ENCODE peak calls at places on chromosome 12, in nine cellular contexts. R is naive thymus-derived CD4-positive, alpha-beta T cell; G is adipocyte; M is esophagus squamous epithelium; Y is adrenal gland; U is left lung; T is IMR-90; K is left ventricle myocardium inferior; N is ovary. D is an unnamed sample. For H3K4me1 and H3K27me3, the result is how much of the 10 kb centered on the place peaks cover.

GRCh38 chr12:109932878-109933503 is 32.9 kb downstream of the TCHP start:
- DNase-seq in R (no peak), G (no peak), M (no peak), Y (peak), U (no peak), T (no peak), K (peak), N (peak), D (no peak)

GRCh38 chr12:124680863-124681778 is 113.7 kb upstream of the NCOR2 start:
- DNase-seq in R (peak), G (peak), M (no peak), Y (peak), U (no peak), T (peak), K (peak), N (no peak), D (no peak)

GRCh38 chr12:52487211-52487610 is 5.8 kb downstream of the KRT6A start:
- DNase-seq in R (no peak), G (no peak), M (no peak), Y (no peak), U (no peak), T (no peak), K (no peak), N (no peak), D (no peak)

GRCh38 chr12:57894577-57895292 is 46.6 kb upstream of the ATP23 start:
- DNase-seq in R (no peak), G (peak), M (no peak), Y (no peak), U (no peak), T (no peak), K (no peak), N (no peak), D (no peak)

GRCh38 chr12:117818400-117818799 is 150.4 kb downstream of the KSR2 start:
- DNase-seq in R (no peak), G (no peak), M (no peak), Y (no peak), U (no peak), T (no peak), K (no peak), N (no peak), D (no peak)

GRCh38 chr12:16553457-16553856 is 52.5 kb downstream of the LMO3 start:
- DNase-seq in R (no peak), G (no peak), M (no peak), Y (no peak), U (no peak), T (peak), K (no peak), N (no peak), D (no peak)

GRCh38 chr12:20368653-20369163 is 371 bp downstream of the PDE3A start:
- DNase-seq in R (no peak), G (peak), M (no peak), Y (no peak), U (peak), T (peak), K (peak), N (peak), D (no peak)

GRCh38 chr12:67068204-67068731 is 200.9 kb upstream of the CAND1 start:
- DNase-seq in R (peak), G (peak), M (no peak), Y (no peak), U (peak), T (no peak), K (no peak), N (no peak), D (no peak)

GRCh38 chr12:49487605-49488004 is 51.2 kb upstream of the KCNH3 start:
- DNase-seq in R (no peak), G (no peak), M (no peak), Y (no peak), U (no peak), T (no peak), K (no peak), N (no peak), D (no peak)

GRCh38 chr12:40794087-40794486 is 101.8 kb downstream of the CNTN1 start:
- DNase-seq in R (no peak), G (no peak), M (no peak), Y (no peak), U (no peak), T (no peak), K (no peak), N (no peak), D (no peak)

GRCh38 chr12:108129017-108129812 is at the start of gene WSCD2:
- DNase-seq in R (no peak), G (peak), M (no peak), Y (peak), U (peak), T (no peak), K (peak), N (no peak), D (no peak)

GRCh38 chr12:130661501-130662255 is 54.4 kb downstream of the RIMBP2 start:
- DNase-seq in R (no peak), G (no peak), M (no peak), Y (no peak), U (no peak), T (no peak), K (no peak), N (no peak), D (no peak)

GRCh38 chr12:31317471-31318397 is 8.2 kb downstream of the SINHCAF start:
- DNase-seq in R (peak), G (peak), M (no peak), Y (no peak), U (no peak), T (no peak), K (no peak), N (no peak), D (no peak)

GRCh38 chr12:2154050-2154449 is 101.3 kb downstream of the CACNA1C start:
- DNase-seq in R (no peak), G (peak), M (no peak), Y (no peak), U (no peak), T (peak), K (no peak), N (no peak), D (no peak)

GRCh38 chr12:29807125-29807524 is 23.4 kb upstream of the TMTC1 start:
- DNase-seq in R (no peak), G (no peak), M (no peak), Y (no peak), U (no peak), T (peak), K (no peak), N (no peak), D (no peak)

GRCh38 chr12:97568336-97569180 is 106.0 kb downstream of the RMST start:
- DNase-seq in R (no peak), G (no peak), M (no peak), Y (no peak), U (no peak), T (no peak), K (no peak), N (no peak), D (no peak)

GRCh38 chr12:128971802-128972201 is 118.5 kb downstream of the GLT1D1 start:
- DNase-seq in R (no peak), G (no peak), M (no peak), Y (no peak), U (no peak), T (no peak), K (no peak), N (no peak), D (no peak)

GRCh38 chr12:3888654-3889053 is 15.5 kb upstream of the PARP11 start:
- DNase-seq in R (no peak), G (no peak), M (no peak), Y (no peak), U (no peak), T (no peak), K (no peak), N (no peak), D (no peak)

GRCh38 chr12:3882396-3882795 is 9.2 kb upstream of the PARP11 start:
- DNase-seq in R (no peak), G (no peak), M (no peak), Y (no peak), U (no peak), T (no peak), K (no peak), N (no peak), D (no peak)

GRCh38 chr12:3884671-3885070 is 11.5 kb upstream of the PARP11 start:
- DNase-seq in R (no peak), G (no peak), M (no peak), Y (no peak), U (no peak), T (no peak), K (no peak), N (no peak), D (no peak)

GRCh38 chr12:3882896-3883564 is 9.8 kb upstream of the PARP11 start:
- DNase-seq in R (peak), G (no peak), M (no peak), Y (no peak), U (no peak), T (peak), K (no peak), N (no peak), D (no peak)

DNA sequence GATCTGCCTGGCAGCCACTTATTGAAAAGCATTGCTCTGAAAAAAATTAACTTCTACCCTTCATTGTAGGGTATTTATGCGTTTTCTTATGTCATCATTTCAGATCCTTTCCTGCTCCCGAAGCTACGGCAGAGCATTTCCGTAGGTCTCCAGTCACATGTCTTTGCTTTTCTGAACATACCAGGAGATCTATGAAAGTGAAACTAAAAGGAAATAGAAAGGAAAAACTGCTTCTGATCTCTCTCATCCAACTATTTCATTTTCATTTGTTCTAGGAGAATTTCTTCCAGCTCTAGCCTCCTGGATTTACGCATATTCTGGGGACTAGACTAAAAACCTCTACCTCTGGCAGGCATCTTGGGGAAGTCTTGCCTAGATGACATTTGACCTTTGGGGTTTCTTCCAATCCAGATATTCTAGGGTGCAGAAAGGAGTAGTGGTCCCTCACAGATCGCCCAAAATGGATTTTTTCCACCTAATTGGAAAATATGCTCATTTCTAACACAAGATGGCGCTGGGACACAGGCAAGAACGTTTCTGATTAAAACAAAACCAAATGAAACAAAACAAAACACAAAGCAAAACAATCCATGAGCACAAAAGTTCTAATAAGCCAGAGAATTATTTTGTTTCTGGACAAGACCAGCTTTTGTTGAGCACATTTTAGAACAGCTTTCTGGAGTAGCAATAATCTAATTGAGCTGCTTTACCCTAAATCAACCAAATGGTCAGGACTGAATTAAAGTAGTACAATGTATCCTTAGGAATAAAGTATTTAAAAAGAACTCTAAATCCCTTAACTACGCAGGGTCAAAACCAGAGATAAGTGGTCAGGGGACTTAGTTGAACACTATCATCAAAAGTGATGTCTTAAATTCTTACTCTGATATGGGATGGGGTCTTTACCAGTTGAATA is 12.2 kb upstream of the PARP11 start:
- DNase-seq in R (peak), G (peak), M (no peak), Y (peak), U (no peak), T (peak), K (no peak), N (peak), D (peak)
- H3K4me3 ChIP-seq in R (no peak), G (peak), M (peak), Y (peak), U (no peak), T (peak), K (peak), N (peak), D (no peak)

DNA sequence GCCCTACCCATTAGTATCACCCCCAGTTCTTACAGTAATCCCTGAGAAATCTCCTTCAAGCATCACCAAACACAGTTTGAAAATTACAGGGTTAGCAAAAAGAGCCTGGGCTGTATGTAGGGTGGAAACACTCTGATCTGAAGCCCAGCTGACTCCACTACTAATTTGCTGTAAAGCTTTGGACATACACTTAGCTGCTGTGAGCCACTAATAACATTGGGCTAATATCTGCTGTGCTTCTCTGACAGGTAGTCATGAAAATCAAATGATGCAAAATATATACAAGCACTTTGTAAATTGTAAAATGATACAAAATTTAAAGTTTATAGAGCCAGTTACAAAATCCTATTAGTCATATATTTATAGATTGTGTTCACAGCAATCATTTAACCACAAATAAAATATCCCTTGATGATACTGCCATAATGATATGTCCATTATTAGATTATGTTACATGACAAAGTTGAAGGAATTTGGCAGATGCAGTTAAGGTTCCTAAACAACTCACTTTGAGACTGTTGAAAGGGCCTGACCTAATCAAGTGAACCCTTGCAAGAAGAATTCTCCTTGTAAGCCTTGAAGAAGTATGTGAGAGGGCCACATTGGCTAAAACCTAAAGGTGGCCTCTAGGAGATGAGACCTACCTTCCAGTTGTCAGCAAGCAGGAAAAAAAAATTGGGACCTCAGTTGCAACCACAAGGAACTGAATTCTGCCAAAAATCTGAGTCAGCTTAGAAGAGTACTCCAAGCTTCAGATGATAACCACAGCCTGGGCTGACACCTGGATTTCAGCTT is 19.0 kb downstream of the TWF1 start:
- DNase-seq in R (no peak), G (no peak), M (no peak), Y (no peak), U (no peak), T (peak), K (no peak), N (no peak), D (no peak)
- H3K4me1 ChIP-seq in R (under half), G (under half), M (under half), Y (under half), U (under half), T (under half), K (under half), N (under half), D (under half)

GRCh38 chr12:53810950-53811349 is 59.2 kb upstream of the CISTR start:
- DNase-seq in R (no peak), G (no peak), M (no peak), Y (no peak), U (no peak), T (no peak), K (no peak), N (no peak), D (no peak)
- H3K27me3 ChIP-seq in R (under half), G (half or more), M (under half), Y (under half), U (under half), T (half or more), K (half or more), N (under half), D (under half)

DNA sequence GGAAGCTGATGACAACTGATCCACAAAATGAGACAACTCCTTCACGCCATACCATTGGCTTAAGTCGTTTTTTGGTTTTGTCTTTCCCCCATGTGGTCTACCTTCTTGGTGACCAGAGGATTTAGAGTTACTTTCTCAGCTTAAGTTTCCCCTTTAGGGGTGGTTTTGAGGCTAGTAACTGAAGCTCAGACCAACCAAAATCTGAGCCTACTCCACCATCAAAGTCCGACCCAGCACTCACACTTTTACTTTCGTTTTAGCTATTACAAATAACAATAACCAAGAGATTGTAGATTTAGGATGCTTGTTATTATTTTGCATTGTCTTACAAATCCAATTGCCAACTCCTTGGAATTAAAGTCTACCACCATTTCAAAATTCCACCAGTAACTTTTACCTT is 130.6 kb upstream of the MDM1 start:
- DNase-seq in R (no peak), G (no peak), M (no peak), Y (no peak), U (no peak), T (no peak), K (no peak), N (no peak), D (no peak)
- H3K4me3 ChIP-seq in R (peak), G (no peak), M (no peak), Y (no peak), U (no peak), T (peak), K (no peak), N (no peak), D (peak)

GRCh38 chr12:82415402-82415801 is 57.1 kb downstream of the METTL25 start:
- DNase-seq in R (no peak), G (peak), M (no peak), Y (no peak), U (no peak), T (peak), K (no peak), N (no peak), D (no peak)

GRCh38 chr12:82411561-82412230 is 53.4 kb downstream of the METTL25 start:
- DNase-seq in R (no peak), G (no peak), M (no peak), Y (no peak), U (no peak), T (peak), K (no peak), N (no peak), D (no peak)

GRCh38 chr12:82412246-82412645 is 53.9 kb downstream of the METTL25 start:
- DNase-seq in R (no peak), G (no peak), M (no peak), Y (no peak), U (no peak), T (no peak), K (no peak), N (no peak), D (no peak)

GRCh38 chr12:82413994-82414393 is 55.7 kb downstream of the METTL25 start:
- DNase-seq in R (no peak), G (peak), M (no peak), Y (no peak), U (no peak), T (peak), K (no peak), N (no peak), D (no peak)

GRCh38 chr12:82414926-82415325 is 56.6 kb downstream of the METTL25 start:
- DNase-seq in R (no peak), G (no peak), M (no peak), Y (no peak), U (no peak), T (no peak), K (no peak), N (no peak), D (no peak)
- H3K4me1 ChIP-seq in R (under half), G (under half), M (under half), Y (under half), U (under half), T (under half), K (under half), N (under half), D (under half)

DNA sequence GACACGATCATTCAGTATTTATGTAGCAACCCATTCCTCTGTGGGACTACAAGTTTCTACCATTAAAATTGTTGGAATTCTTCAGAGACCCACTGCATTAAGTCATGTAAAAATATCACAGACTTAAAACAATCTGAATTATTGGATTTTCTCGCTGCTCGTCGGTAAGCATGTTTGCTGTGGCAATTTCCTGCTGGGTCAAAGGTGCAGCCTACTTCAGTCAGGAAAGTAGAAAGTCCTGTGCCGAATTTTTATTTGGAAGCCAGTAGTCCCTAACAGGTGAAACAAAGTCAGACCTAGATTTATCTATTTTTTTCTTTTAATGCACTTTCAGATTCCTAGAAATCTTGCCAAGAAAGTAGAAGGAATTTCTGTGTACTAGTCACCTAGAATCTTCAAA is 110.4 kb upstream of the MYL2 start:
- DNase-seq in R (no peak), G (no peak), M (no peak), Y (no peak), U (no peak), T (no peak), K (no peak), N (no peak), D (no peak)
- H3K27me3 ChIP-seq in R (under half), G (half or more), M (under half), Y (under half), U (half or more), T (under half), K (half or more), N (under half), D (under half)

GRCh38 chr12:47754126-47754525 is 4.6 kb downstream of the RAPGEF3 start:
- DNase-seq in R (no peak), G (no peak), M (no peak), Y (no peak), U (no peak), T (no peak), K (no peak), N (no peak), D (no peak)

GRCh38 chr12:47754881-47755280 is 3.8 kb downstream of the RAPGEF3 start:
- DNase-seq in R (no peak), G (no peak), M (no peak), Y (no peak), U (no peak), T (no peak), K (no peak), N (no peak), D (no peak)

GRCh38 chr12:47752552-47752951 is 6.1 kb downstream of the RAPGEF3 start:
- DNase-seq in R (no peak), G (peak), M (no peak), Y (no peak), U (no peak), T (peak), K (no peak), N (no peak), D (no peak)

GRCh38 chr12:47752121-47752520 is 6.6 kb downstream of the RAPGEF3 start:
- DNase-seq in R (no peak), G (no peak), M (no peak), Y (no peak), U (no peak), T (no peak), K (no peak), N (no peak), D (no peak)

GRCh38 chr12:47753021-47754001 is 5.4 kb downstream of the RAPGEF3 start:
- DNase-seq in R (no peak), G (no peak), M (no peak), Y (peak), U (peak), T (no peak), K (peak), N (no peak), D (no peak)
- H3K4me3 ChIP-seq in R (no peak), G (no peak), M (no peak), Y (no peak), U (no peak), T (no peak), K (peak), N (no peak), D (no peak)

GRCh38 chr12:121808623-121809022 is 4.8 kb downstream of the SETD1B start:
- DNase-seq in R (no peak), G (no peak), M (no peak), Y (no peak), U (no peak), T (no peak), K (no peak), N (no peak), D (no peak)
- H3K4me1 ChIP-seq in R (under half), G (under half), M (under half), Y (under half), U (under half), T (under half), K (half or more), N (under half), D (under half)